ENCODE peak calls at places on chromosomes 12 and 14, in nine cellular contexts. G is BE2C, Z is spleen, D is IMR-90, T is Peyer's patch, N is astrocyte of the spinal cord, U is GM06990, O is GM12865, W is uterus. B is an unnamed sample.

GRCh38 chr12:2083008-2083407 is 30.2 kb downstream of the CACNA1C start:
- DNase-seq in G (no peak), Z (no peak), D (peak; percentile 43), T (no peak), N (no peak), U (no peak), O (no peak), W (no peak), B (no peak)

GRCh38 chr14:84622357-84622756 is 907.6 kb upstream of the FLRT2 start:
- DNase-seq in G (no peak), Z (no peak), D (no peak), T (no peak), N (no peak), U (no peak), O (no peak), W (no peak), B (no peak)

GRCh38 chr12:55683676-55684075 is 24.0 kb downstream of the ITGA7 start:
- DNase-seq in G (no peak), Z (no peak), D (no peak), T (no peak), N (no peak), U (no peak), O (no peak), W (no peak), B (no peak)

GRCh38 chr14:36517242-36518030 is 2.6 kb downstream of the NKX2-1 start:
- DNase-seq in G (no peak), Z (no peak), D (no peak), T (no peak), N (no peak), U (no peak), O (no peak), W (no peak), B (no peak)

GRCh38 chr12:112122823-112123690 is 2.3 kb upstream of the TRAFD1 start:
- DNase-seq in G (no peak), Z (no peak), D (peak; percentile 98), T (no peak), N (peak; percentile 60), U (no peak), O (no peak), W (no peak), B (no peak)

GRCh38 chr12:11482955-11483354 is 87.6 kb upstream of the PRB2 start:
- DNase-seq in G (no peak), Z (no peak), D (peak; percentile 37), T (no peak), N (peak; percentile 79), U (no peak), O (no peak), W (no peak), B (no peak)

GRCh38 chr14:103846569-103847438 is 571 bp downstream of the PPP1R13B start:
- DNase-seq in G (peak; percentile 28), Z (peak; percentile 90), D (no peak), T (no peak), N (no peak), U (peak; percentile 47), O (peak; percentile 48), W (no peak), B (no peak)

GRCh38 chr12:72053604-72054003 is 115.0 kb downstream of the TPH2 start:
- DNase-seq in G (no peak), Z (no peak), D (no peak), T (no peak), N (no peak), U (no peak), O (no peak), W (no peak), B (no peak)

GRCh38 chr14:103361868-103362267 is 23.3 kb upstream of the MARK3 start:
- DNase-seq in G (no peak), Z (no peak), D (peak; percentile 99), T (no peak), N (peak; percentile 91), U (no peak), O (no peak), W (no peak), B (no peak)

GRCh38 chr14:87049886-87050820 is 942.8 kb downstream of the GALC start:
- DNase-seq in G (peak; percentile 42), Z (no peak), D (peak; percentile 47), T (no peak), N (peak; percentile 7), U (no peak), O (peak; percentile 1), W (no peak), B (no peak)

GRCh38 chr14:103015426-103015825 is 41.9 kb downstream of the CDC42BPB start:
- DNase-seq in G (no peak), Z (no peak), D (no peak), T (no peak), N (no peak), U (no peak), O (no peak), W (no peak), B (no peak)

GRCh38 chr12:63882844-63883243 is 38.3 kb downstream of the SRGAP1 start:
- DNase-seq in G (peak; percentile 80), Z (no peak), D (peak; percentile 59), T (no peak), N (no peak), U (no peak), O (no peak), W (no peak), B (no peak)

GRCh38 chr14:75864352-75864751 is 117.4 kb downstream of the TGFB3 start:
- DNase-seq in G (no peak), Z (no peak), D (peak; percentile 92), T (no peak), N (peak; percentile 52), U (no peak), O (no peak), W (no peak), B (no peak)

GRCh38 chr12:31759621-31760459 is 31.0 kb upstream of the AMN1 start:
- DNase-seq in G (no peak), Z (no peak), D (no peak), T (no peak), N (no peak), U (no peak), O (peak; percentile 44), W (no peak), B (no peak)

GRCh38 chr12:62396750-62397149 is 69.9 kb upstream of the MON2 start:
- DNase-seq in G (no peak), Z (no peak), D (peak; percentile 74), T (no peak), N (no peak), U (no peak), O (no peak), W (no peak), B (no peak)

GRCh38 chr12:126337556-126337955 is 1272.3 kb downstream of the AACS start:
- DNase-seq in G (no peak), Z (no peak), D (no peak), T (no peak), N (peak; percentile 92), U (no peak), O (no peak), W (no peak), B (no peak)

GRCh38 chr14:52342849-52343606 is 28.9 kb downstream of the PTGER2 start:
- DNase-seq in G (no peak), Z (no peak), D (peak; percentile 28), T (no peak), N (peak; percentile 52), U (no peak), O (no peak), W (no peak), B (no peak)

GRCh38 chr12:4293299-4293941 is 19.9 kb downstream of the CCND2 start:
- DNase-seq in G (no peak), Z (no peak), D (no peak), T (no peak), N (no peak), U (no peak), O (no peak), W (no peak), B (no peak)

GRCh38 chr12:123064356-123064755 is 83.9 kb downstream of the ARL6IP4 start:
- DNase-seq in G (no peak), Z (no peak), D (no peak), T (no peak), N (no peak), U (no peak), O (no peak), W (peak; percentile 65), B (no peak)

GRCh38 chr12:57488397-57489156 is 709 bp downstream of the MARS1 start:
- DNase-seq in G (no peak), Z (peak; percentile 64), D (peak; percentile 35), T (no peak), N (no peak), U (no peak), O (peak; percentile 31), W (no peak), B (no peak)

GRCh38 chr12:5565933-5566632 is 134.2 kb downstream of the NTF3 start:
- DNase-seq in G (no peak), Z (no peak), D (peak; percentile 73), T (no peak), N (no peak), U (no peak), O (no peak), W (no peak), B (no peak)
- TF ChIP-seq CTCF in G (no peak), Z (no peak), D (peak; percentile 6), T (no peak), N (no peak), U (no peak), O (no peak), W (no peak), B (no peak)

GRCh38 chr12:45893240-45893639 is 97.1 kb downstream of the SCAF11 start:
- DNase-seq in G (no peak), Z (no peak), D (peak; percentile 16), T (no peak), N (no peak), U (no peak), O (no peak), W (no peak), B (no peak)
- TF ChIP-seq CTCF in G (peak; percentile 60), Z (no peak), D (peak; percentile 22), T (no peak), N (peak; percentile 20), U (no peak), O (no peak), W (no peak), B (peak; percentile 38)

DNA sequence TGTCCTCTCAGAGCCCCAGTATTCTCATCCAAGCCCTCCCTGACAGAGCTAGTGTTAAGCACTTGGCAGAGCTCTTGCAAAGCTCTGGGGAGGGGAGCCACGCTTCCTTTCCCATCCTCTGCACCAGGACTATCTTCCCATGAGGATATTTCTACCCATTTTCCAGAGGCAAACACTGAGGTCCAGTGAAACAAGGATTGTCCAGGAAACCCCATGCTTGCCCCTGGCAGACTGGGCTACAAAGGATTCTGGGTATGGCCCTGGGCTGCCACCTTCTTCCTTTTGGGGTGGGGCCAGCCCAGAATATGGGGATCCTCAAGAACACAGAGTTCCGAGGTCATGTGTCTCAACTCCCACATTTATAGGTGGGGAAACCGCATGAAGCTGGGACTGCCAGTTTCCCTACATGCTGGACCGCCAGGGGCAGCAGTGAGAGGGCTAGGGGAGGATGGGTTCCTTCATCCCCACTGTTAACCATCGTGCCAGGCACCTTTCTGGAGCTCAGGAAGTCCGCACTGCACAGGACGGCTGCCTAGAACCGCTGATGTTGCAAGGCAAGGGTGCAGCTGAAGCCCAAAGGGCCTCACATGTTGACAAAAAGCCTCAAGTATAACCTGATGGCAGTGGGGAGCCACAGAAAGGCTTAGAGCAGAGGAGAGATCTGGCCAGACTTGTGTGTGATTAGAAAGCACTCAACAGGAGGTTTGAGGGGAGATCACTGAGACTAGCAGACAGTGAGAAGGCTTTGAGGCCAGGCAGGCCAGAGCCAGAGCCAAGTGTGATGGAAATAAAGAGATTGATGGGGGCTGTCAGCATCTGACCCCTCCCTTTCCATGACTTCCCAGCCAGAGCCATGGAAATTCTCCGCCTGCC is 5.5 kb upstream of the CCDC85C start:
- DNase-seq in G (peak; percentile 70), Z (no peak), D (peak; percentile 33), T (no peak), N (no peak), U (no peak), O (no peak), W (peak; percentile 40), B (no peak)
- TF ChIP-seq CTCF in G (peak; percentile 71), Z (peak; percentile 46), D (peak; percentile 64), T (no peak), N (no peak), U (peak; percentile 58), O (no peak), W (peak; percentile 21), B (no peak)

GRCh38 chr14:95433094-95433478 is 83.4 kb downstream of the SYNE3 start:
- DNase-seq in G (no peak), Z (no peak), D (no peak), T (no peak), N (no peak), U (no peak), O (no peak), W (no peak), B (no peak)
- TF ChIP-seq CTCF in G (peak; percentile 14), Z (no peak), D (no peak), T (no peak), N (no peak), U (no peak), O (no peak), W (no peak), B (no peak)